ENCODE peak calls at places on chromosomes 5 and 9, in ten cellular contexts. A is MM.1S; R is NCI-H748 treated with DMSO at 0.1 percent for 48 hours; L is anterior cingulate cortex; Q is psoas muscle; D is HFFc6; Z is mesendoderm; M is AG09319; S is activated effector memory CD4-positive, alpha-beta T cell treated with Interleukin-2 at 50 U/mL for 16 hours; K is foreskin fibroblast. B is an unnamed sample.

GRCh38 chr9:121963542-121963995 is 129.5 kb downstream of the TTLL11 start:
- DNase-seq in M (no peak), K (peak), Q (no peak), L (no peak), S (no peak), R (no peak), A (no peak), D (peak), Z (no peak), B (no peak)

GRCh38 chr9:16069671-16070586 is 517.1 kb downstream of the CCDC171 start:
- DNase-seq in D (no peak), L (no peak), R (no peak), Z (no peak), K (peak), M (no peak), Q (no peak), S (no peak), A (no peak), B (no peak)

GRCh38 chr9:129557192-129558036 is 63.5 kb downstream of the C9orf50 start:
- DNase-seq in Z (peak), M (no peak), R (no peak), Q (no peak), L (no peak), S (no peak), A (no peak), K (no peak), D (no peak), B (no peak)

GRCh38 chr9:137083418-137084004 is 3.3 kb upstream of the MAN1B1 start:
- DNase-seq in M (peak), S (no peak), D (peak), L (peak), Q (peak), R (no peak), K (peak), Z (peak), A (no peak), B (peak)

GRCh38 chr9:110875275-110875674 is 163.0 kb downstream of the LPAR1 start:
- DNase-seq in Q (peak), A (no peak), K (no peak), D (no peak), R (no peak), S (no peak), Z (peak), L (peak), M (no peak), B (no peak)

GRCh38 chr5:154430961-154431630 is 14.7 kb upstream of the SAP30L start:
- DNase-seq in L (no peak), S (no peak), Z (no peak), A (no peak), K (no peak), D (no peak), Q (no peak), M (no peak), R (no peak), B (no peak)

GRCh38 chr5:139635606-139636206 is 12.4 kb upstream of the CXXC5 start:
- DNase-seq in A (peak), K (peak), D (peak), S (no peak), Q (peak), R (no peak), L (no peak), M (peak), Z (peak), B (peak)

GRCh38 chr9:31272456-31273295 is 1111.8 kb upstream of the ACO1 start:
- DNase-seq in R (no peak), Q (no peak), A (no peak), S (no peak), M (no peak), K (no peak), L (no peak), D (no peak), Z (peak), B (no peak)

GRCh38 chr9:109477269-109478203 is 20.6 kb downstream of the PTPN3 start:
- DNase-seq in Q (peak), Z (no peak), M (no peak), S (no peak), D (no peak), R (no peak), K (no peak), A (no peak), L (no peak), B (no peak)

GRCh38 chr5:81393430-81393782 is 528 bp downstream of the ACOT12 start:
- DNase-seq in D (no peak), L (no peak), R (no peak), Z (peak), Q (no peak), M (no peak), A (no peak), S (no peak), K (no peak), B (no peak)

B was measured in AG20443.